ENCODE peak calls at places on chromosomes 16 and 17, in six cellular contexts. R is H1, P is HCT116, A is HepG2, C is K562, B is GM12878. I is an unnamed sample.

GRCh38 chr16:19474617-19475016 is 47.3 kb downstream of the GDE1 start:
- DNase-seq in R (no peak), P (no peak), A (no peak), C (no peak), B (no peak), I (no peak)

GRCh38 chr16:56684926-56685590 is 2.8 kb downstream of the MT1X start:
- DNase-seq in R (no peak), P (no peak), A (no peak), C (no peak), B (no peak), I (no peak)

GRCh38 chr17:32350662-32351418 is 883 bp downstream of the ZNF207 start:
- DNase-seq in R (no peak), P (no peak), A (peak), C (no peak), B (no peak), I (peak)

GRCh38 chr17:64259922-64260321 is 3.1 kb downstream of the TEX2 start:
- DNase-seq in R (no peak), P (no peak), A (no peak), C (no peak), B (no peak), I (no peak)

GRCh38 chr17:78275355-78275754 is 43.9 kb downstream of the TMEM235 start:
- DNase-seq in R (no peak), P (no peak), A (no peak), C (no peak), B (no peak), I (no peak)

GRCh38 chr17:80384078-80384960 is 30.6 kb upstream of the ENDOV start:
- DNase-seq in R (no peak), P (no peak), A (no peak), C (no peak), B (no peak), I (no peak)

GRCh38 chr16:50335198-50335958 is 33.4 kb downstream of the BRD7 start:
- DNase-seq in R (no peak), P (no peak), A (no peak), C (peak), B (no peak), I (no peak)

GRCh38 chr16:54077412-54077821 is 209.2 kb downstream of the IRX3 start:
- DNase-seq in R (no peak), P (no peak), A (no peak), C (no peak), B (no peak), I (no peak)

GRCh38 chr17:77735341-77736206 is 222.9 kb upstream of the TNRC6C start:
- DNase-seq in R (no peak), P (no peak), A (no peak), C (peak), B (no peak), I (peak)

GRCh38 chr17:77741109-77741508 is 217.4 kb upstream of the TNRC6C start:
- DNase-seq in R (peak), P (no peak), A (no peak), C (peak), B (no peak), I (no peak)

GRCh38 chr17:13593021-13593751 is 8.5 kb downstream of the HS3ST3A1 start:
- DNase-seq in R (no peak), P (no peak), A (no peak), C (no peak), B (no peak), I (no peak)

GRCh38 chr16:66161942-66162341 is 204.5 kb upstream of the CDH5 start:
- DNase-seq in R (no peak), P (peak), A (no peak), C (no peak), B (no peak), I (no peak)

GRCh38 chr17:31869797-31870568 is 10.9 kb upstream of the COPRS start:
- DNase-seq in R (no peak), P (no peak), A (no peak), C (no peak), B (no peak), I (no peak)

GRCh38 chr17:57577751-57578607 is 167.1 kb downstream of the CCDC182 start:
- DNase-seq in R (no peak), P (no peak), A (peak), C (no peak), B (no peak), I (peak)

GRCh38 chr16:75273054-75273925 is 21.9 kb upstream of the BCAR1 start:
- DNase-seq in R (no peak), P (no peak), A (no peak), C (no peak), B (no peak), I (no peak)

GRCh38 chr17:2108170-2108569 is 53.3 kb downstream of the HIC1 start:
- DNase-seq in R (no peak), P (no peak), A (no peak), C (no peak), B (no peak), I (no peak)

GRCh38 chr16:13873835-13874438 is 46.0 kb upstream of the ERCC4 start:
- DNase-seq in R (peak), P (peak), A (peak), C (no peak), B (no peak), I (peak)

GRCh38 chr16:15874745-15875314 is 13.6 kb downstream of the CEP20 start:
- DNase-seq in R (peak), P (peak), A (peak), C (no peak), B (no peak), I (peak)

GRCh38 chr17:81241648-81242420 is 2.7 kb downstream of the NDUFAF8 start:
- DNase-seq in R (peak), P (no peak), A (peak), C (peak), B (no peak), I (peak)

GRCh38 chr17:78343099-78343432 is 16.8 kb downstream of the SOCS3 start:
- DNase-seq in R (no peak), P (peak), A (no peak), C (no peak), B (no peak), I (peak)

GRCh38 chr17:22310717-22311686 is 618.7 kb downstream of the KCNJ18 start:
- DNase-seq in R (no peak), P (no peak), A (peak), C (peak), B (no peak), I (no peak)

GRCh38 chr16:86099326-86099725 is 200.4 kb downstream of the IRF8 start:
- DNase-seq in R (no peak), P (no peak), A (no peak), C (no peak), B (no peak), I (no peak)

GRCh38 chr16:81583893-81584705 is 139.5 kb downstream of the CMIP start:
- DNase-seq in R (no peak), P (peak), A (no peak), C (no peak), B (no peak), I (no peak)

DNA sequence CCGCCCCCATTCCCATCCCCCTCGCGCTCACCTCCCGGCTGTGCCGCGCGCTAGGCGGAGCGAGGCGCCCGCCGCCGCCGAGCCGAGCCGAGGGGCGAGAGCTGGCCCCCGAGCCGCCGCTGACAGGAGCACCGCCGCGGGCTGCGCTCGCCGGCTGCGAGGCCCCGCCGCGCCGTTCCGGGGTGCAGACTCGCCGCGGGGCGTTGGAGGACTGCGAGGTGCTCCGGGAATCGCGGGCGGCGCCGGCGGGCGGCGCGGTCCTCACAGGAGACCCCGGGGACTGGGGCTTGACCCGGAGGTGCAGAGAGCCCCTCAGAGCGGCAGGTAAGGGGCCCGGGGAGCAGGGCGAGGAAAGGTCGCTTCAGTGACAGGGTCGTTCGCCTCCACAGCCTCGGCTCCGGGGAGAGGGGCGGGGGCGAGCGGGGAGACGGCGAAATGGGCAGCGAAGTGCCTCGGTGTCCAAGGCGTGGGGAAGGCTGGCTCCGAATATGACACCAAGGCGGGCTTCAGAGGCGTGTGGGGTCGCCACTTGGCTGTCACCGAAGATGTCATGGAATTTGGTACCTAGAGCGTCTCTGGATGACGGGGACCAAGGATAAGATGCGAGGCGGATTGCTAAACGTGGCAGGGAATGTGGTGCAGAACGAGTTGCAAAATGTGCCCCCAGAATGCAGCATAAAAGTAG is 533 bp downstream of the TANC2 start:
- DNase-seq in R (peak), P (no peak), A (no peak), C (no peak), B (no peak), I (no peak)
- TF ChIP-seq YY1 in R (no peak), P (peak), A (no peak), C (no peak), B (no peak), I (no peak)

GRCh38 chr17:75239214-75239613 is 22.2 kb downstream of the GGA3 start:
- DNase-seq in R (no peak), P (no peak), A (no peak), C (no peak), B (no peak), I (no peak)
- TF ChIP-seq POLR2AphosphoS5 in R (no peak), P (no peak), A (no peak), C (no peak), B (no peak), I (no peak)

GRCh38 chr17:28698253-28698941 is 13.3 kb downstream of the PROCA1 start:
- DNase-seq in R (no peak), P (no peak), A (peak), C (no peak), B (no peak), I (no peak)
- TF ChIP-seq YY1 in R (no peak), P (no peak), A (peak), C (no peak), B (no peak), I (no peak)

DNA sequence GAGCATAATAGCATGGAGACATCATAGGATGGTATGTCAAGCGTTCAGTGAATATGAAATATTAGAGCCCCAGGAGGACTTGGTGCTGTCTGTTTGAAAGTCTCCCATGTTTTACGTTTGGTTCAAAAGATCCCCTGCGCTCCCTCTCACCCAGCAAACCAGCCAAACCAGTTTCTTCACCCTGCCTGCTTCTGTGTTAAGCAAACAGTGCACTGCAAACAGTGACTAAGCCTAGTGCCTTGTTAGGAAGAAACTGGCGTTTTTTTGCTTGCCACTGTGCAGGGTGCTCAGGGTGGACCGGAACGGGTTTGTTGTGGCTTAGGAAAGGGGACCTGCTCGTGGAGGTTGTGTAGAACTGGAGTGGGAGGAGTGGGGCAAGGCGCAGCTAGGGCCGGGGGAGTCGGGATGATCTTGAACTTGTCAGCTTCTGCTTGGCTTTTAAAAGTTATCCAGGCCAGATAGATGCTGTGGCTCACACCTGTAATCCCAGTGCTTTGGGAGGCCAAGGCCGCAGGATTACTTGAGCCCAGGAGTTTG is 7.7 kb downstream of the CDH1 start:
- DNase-seq in R (peak), P (peak), A (peak), C (no peak), B (no peak), I (no peak)
- TF ChIP-seq POLR2AphosphoS5 in R (peak), P (peak), A (no peak), C (no peak), B (no peak), I (no peak)

DNA sequence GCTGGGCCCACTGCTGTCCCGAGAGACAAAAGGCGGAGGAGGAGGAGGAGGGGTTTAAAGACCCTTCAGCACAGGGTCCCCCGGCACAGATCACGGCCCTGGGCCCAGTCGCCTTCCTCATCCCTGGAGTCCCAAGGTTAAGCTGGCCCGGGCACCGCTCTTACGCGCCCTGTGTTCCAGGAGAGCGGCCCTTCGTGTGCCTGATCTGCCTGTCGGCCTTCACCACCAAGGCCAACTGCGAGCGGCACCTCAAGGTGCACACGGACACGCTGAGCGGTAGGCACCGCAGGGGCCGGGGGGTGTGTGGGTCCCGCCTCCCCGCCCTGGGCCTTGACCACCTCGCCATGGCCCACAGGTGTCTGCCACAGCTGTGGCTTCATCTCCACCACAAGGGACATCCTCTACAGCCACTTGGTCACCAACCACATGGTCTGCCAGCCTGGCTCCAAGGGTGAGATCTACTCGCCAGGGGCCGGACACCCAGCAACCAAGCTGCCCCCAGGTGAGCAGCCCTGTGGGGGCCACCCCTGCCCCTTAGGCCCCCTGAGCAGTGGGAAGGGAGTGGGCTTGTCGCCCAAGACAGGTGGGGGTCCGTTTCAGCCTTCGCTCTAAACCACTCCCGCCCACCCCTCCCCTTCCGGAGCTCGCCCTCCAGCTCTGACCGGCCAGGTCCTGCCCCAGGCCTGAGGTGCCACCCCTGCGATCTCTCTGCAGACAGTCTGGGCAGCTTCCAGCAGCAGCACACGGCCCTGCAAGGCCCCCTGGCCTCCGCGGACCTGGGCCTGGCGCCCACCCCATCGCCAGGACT is 37.6 kb upstream of the ZC3H18 start:
- DNase-seq in R (no peak), P (no peak), A (no peak), C (no peak), B (no peak), I (no peak)
- TF ChIP-seq YY1 in R (no peak), P (no peak), A (no peak), C (no peak), B (no peak), I (no peak)

DNA sequence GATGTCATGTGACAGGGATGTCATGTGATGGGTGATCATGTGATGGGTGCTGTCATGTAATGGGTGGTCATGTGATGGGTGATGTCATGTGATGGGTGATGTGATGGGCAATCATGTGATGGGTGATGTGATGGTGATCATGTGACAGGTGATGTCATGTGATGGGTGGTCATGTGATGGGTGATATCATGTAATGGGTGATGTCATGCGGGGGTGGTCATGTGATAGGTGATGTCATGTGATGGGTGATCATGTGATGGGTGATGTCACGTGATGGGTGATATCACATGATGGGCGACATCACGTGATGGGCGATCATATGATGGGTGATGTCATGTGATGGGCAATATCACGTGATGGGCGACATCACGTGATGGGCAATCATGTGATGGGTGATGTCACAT is 16.6 kb downstream of the CD300LB start:
- DNase-seq in R (no peak), P (no peak), A (no peak), C (no peak), B (no peak), I (no peak)
- TF ChIP-seq POLR2AphosphoS5 in R (no peak), P (no peak), A (no peak), C (no peak), B (no peak), I (no peak)

DNA sequence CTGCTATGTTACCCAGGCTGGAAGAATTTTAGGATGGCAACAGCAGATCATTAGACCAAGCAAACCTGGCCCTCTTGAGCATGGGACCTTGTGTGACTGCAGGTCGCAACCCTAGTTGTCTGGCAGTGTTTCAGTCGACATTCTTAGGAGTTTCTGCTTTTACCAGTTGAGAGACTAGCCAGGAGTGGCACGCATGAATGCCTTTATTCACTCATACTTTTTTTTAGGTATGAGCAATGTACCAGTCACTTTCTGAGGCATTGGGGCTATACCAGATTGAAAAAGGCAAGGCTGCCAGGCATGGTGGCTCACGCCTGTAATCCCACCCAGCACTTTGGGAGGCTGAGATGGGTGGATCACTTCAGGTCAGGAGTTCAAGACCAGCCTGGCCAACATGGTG is 28.2 kb upstream of the HAS3 start:
- DNase-seq in R (no peak), P (peak), A (no peak), C (no peak), B (no peak), I (no peak)
- TF ChIP-seq YY1 in R (no peak), P (peak), A (no peak), C (no peak), B (no peak), I (no peak)

I was measured in SK-N-SH.